ENCODE peak calls at places on chromosomes 2 and 18, in eight cellular contexts. S is fibroblast of mammary gland, J is astrocyte of the cerebellum, T is epithelial cell of proximal tubule, X is AG10803, K is left ventricle myocardium inferior, F is iPS DF 6.9, M is Peyer's patch. P is an unnamed sample.

GRCh38 chr2:165698621-165698946 is 95.5 kb downstream of the GALNT3 start:
- DNase-seq in T (no peak), F (peak), X (peak), S (peak), M (peak), K (no peak), J (peak), P (peak)

GRCh38 chr2:240460781-240461431 is 25.4 kb downstream of the GPC1 start:
- DNase-seq in M (no peak), K (peak), T (no peak), S (no peak), F (no peak), J (no peak), X (no peak), P (no peak)

GRCh38 chr2:128261245-128262128 is 57.2 kb downstream of the HS6ST1 start:
- DNase-seq in X (no peak), K (no peak), F (no peak), J (no peak), M (no peak), S (no peak), T (no peak), P (no peak)

GRCh38 chr18:10139783-10140410 is 226.1 kb downstream of the VAPA start:
- DNase-seq in K (no peak), J (no peak), T (no peak), F (no peak), X (peak), S (peak), M (no peak), P (peak)

GRCh38 chr18:644395-645004 is 13.0 kb upstream of the TYMS start:
- DNase-seq in J (no peak), F (no peak), K (no peak), M (no peak), S (no peak), T (no peak), X (no peak), P (no peak)

GRCh38 chr2:174217883-174218282 is 30.4 kb downstream of the OLA1 start:
- DNase-seq in F (no peak), M (no peak), J (no peak), K (no peak), X (no peak), S (no peak), T (no peak), P (no peak)

GRCh38 chr2:96527990-96528679 is 8.4 kb upstream of the ARID5A start:
- DNase-seq in X (no peak), K (peak), T (no peak), J (no peak), M (peak), F (no peak), S (peak), P (no peak)

GRCh38 chr2:203586696-203587095 is 51.6 kb upstream of the RAPH1 start:
- DNase-seq in S (no peak), J (no peak), X (peak), K (no peak), T (no peak), F (no peak), M (no peak), P (peak)

GRCh38 chr2:28390857-28391563 is 1.6 kb upstream of the FOSL2 start:
- DNase-seq in S (no peak), X (peak), F (no peak), K (peak), T (no peak), M (peak), J (no peak), P (peak)

GRCh38 chr2:61816480-61817355 is 37.1 kb downstream of the FAM161A start:
- DNase-seq in M (no peak), X (no peak), S (no peak), T (no peak), K (peak), J (no peak), F (no peak), P (no peak)

GRCh38 chr18:42328931-42329330 is 373.9 kb downstream of the PIK3C3 start:
- DNase-seq in M (no peak), J (no peak), T (no peak), K (no peak), X (no peak), F (no peak), S (no peak), P (no peak)

GRCh38 chr2:100416939-100417744 is at the start of gene CHST10:
- DNase-seq in T (no peak), J (no peak), X (peak), F (peak), S (peak), K (peak), M (peak), P (peak)

GRCh38 chr18:14747513-14748474 is at the start of gene ANKRD30B:
- DNase-seq in K (no peak), T (no peak), X (no peak), M (no peak), F (no peak), S (no peak), J (no peak), P (no peak)

GRCh38 chr2:111667542-111668273 is 216.3 kb downstream of the ANAPC1 start:
- DNase-seq in T (peak), J (no peak), F (no peak), M (no peak), K (no peak), S (peak), X (peak), P (peak)

GRCh38 chr2:201344663-201345366 is 12.3 kb downstream of the FLACC1 start:
- DNase-seq in X (no peak), T (no peak), S (no peak), K (no peak), J (no peak), F (no peak), M (no peak), P (peak)

GRCh38 chr2:238141541-238142318 is 3.3 kb downstream of the KLHL30 start:
- DNase-seq in T (no peak), S (no peak), X (peak), K (peak), F (no peak), J (no peak), M (peak), P (peak)

GRCh38 chr2:120403261-120403660 is 57.3 kb downstream of the INHBB start:
- DNase-seq in S (no peak), T (no peak), F (no peak), M (no peak), K (no peak), J (no peak), X (no peak), P (no peak)

GRCh38 chr2:3244486-3244885 is 133.1 kb downstream of the EIPR1 start:
- DNase-seq in X (no peak), S (no peak), K (no peak), M (no peak), F (no peak), T (no peak), J (no peak), P (no peak)

GRCh38 chr2:3243804-3244203 is 133.8 kb downstream of the EIPR1 start:
- DNase-seq in X (no peak), K (no peak), S (no peak), M (no peak), T (no peak), J (no peak), F (no peak), P (no peak)

GRCh38 chr2:3238951-3239841 is 138.4 kb downstream of the EIPR1 start:
- DNase-seq in F (no peak), S (no peak), X (no peak), M (no peak), J (no peak), T (no peak), K (no peak), P (no peak)

GRCh38 chr2:3242747-3243369 is 134.8 kb downstream of the EIPR1 start:
- DNase-seq in X (peak), J (no peak), S (peak), T (no peak), M (peak), K (no peak), F (no peak), P (no peak)

GRCh38 chr2:3241971-3242746 is 135.5 kb downstream of the EIPR1 start:
- DNase-seq in F (no peak), J (no peak), X (no peak), T (no peak), S (no peak), M (no peak), K (no peak), P (no peak)
- H3K4me3 ChIP-seq in F (no peak), J (no peak), X (no peak), T (no peak), S (no peak), M (no peak), K (no peak), P (no peak)

DNA sequence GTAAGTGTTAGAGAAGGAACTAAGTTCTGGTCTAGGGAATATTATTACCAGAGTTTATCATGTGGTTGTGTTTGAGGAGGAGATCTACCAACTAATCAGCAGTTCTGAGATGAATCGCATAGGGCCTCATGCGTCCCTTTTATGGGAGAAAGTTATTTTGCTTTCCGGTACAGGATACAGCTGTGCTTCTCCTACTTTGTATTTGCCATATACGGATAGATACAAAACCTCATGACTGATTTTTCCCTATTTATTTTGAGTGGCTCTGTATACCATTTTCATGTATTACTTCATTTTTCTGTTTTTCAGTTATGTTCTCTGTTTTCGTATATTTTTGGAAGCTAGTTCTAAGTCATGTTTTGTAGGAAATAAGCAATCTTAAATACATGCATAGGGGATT is 66.8 kb downstream of the ACSL3 start:
- DNase-seq in M (no peak), T (no peak), J (no peak), X (no peak), F (no peak), K (no peak), S (no peak), P (no peak)
- H3K4me3 ChIP-seq in M (no peak), T (no peak), J (no peak), X (no peak), F (no peak), K (no peak), S (no peak), P (no peak)

GRCh38 chr18:37253424-37254255 is 312.0 kb downstream of the CELF4 start:
- DNase-seq in X (no peak), T (no peak), F (no peak), J (no peak), S (no peak), K (no peak), M (no peak), P (peak)
- H3K4me3 ChIP-seq in X (no peak), T (peak), F (peak), J (peak), S (no peak), K (peak), M (peak), P (peak)

GRCh38 chr2:205637037-205637602 is 45.2 kb upstream of the NRP2 start:
- DNase-seq in S (peak), J (no peak), T (no peak), M (no peak), X (peak), K (no peak), F (no peak), P (no peak)

GRCh38 chr2:205633994-205634393 is 48.3 kb upstream of the NRP2 start:
- DNase-seq in M (no peak), X (peak), F (no peak), S (peak), T (no peak), J (no peak), K (no peak), P (peak)

GRCh38 chr2:205637779-205638503 is 44.4 kb upstream of the NRP2 start:
- DNase-seq in F (no peak), T (no peak), J (no peak), K (no peak), X (no peak), S (no peak), M (no peak), P (peak)

GRCh38 chr2:205640713-205641112 is 41.6 kb upstream of the NRP2 start:
- DNase-seq in S (no peak), M (no peak), X (no peak), F (no peak), T (no peak), K (no peak), J (no peak), P (no peak)

DNA sequence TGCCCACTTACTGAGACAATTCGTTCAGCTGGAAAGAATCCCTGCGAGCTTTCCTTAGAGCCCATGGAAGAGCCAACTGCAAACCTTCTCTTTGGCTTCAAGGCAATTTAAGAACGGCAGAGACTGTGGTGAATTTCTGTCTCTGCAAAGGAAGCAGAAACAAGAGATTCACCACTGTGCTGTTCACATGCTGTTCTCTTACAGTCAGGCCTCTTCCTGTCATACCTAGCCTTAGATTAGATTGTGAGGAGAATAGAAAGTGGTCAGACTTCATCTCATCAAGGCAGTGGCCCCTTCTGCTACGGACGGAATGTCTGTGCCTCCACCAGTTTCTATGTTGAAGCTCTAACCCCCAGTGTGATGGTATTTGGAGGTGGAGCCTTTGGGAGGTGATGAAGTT is 45.8 kb upstream of the NRP2 start:
- DNase-seq in J (no peak), M (no peak), K (no peak), S (no peak), X (no peak), T (no peak), F (no peak), P (no peak)
- H3K4me3 ChIP-seq in J (no peak), M (no peak), K (no peak), S (no peak), X (no peak), T (no peak), F (no peak), P (no peak)

GRCh38 chr2:94994914-94995236 is 30.6 kb upstream of the MAL start:
- DNase-seq in K (no peak), S (no peak), T (no peak), M (peak), X (no peak), J (no peak), F (no peak), P (no peak)
- H3K4me3 ChIP-seq in K (no peak), S (no peak), T (no peak), M (no peak), X (no peak), J (no peak), F (no peak), P (no peak)

GRCh38 chr2:241638940-241639339 is 1.4 kb downstream of the ATG4B start:
- DNase-seq in T (no peak), X (no peak), M (no peak), J (no peak), S (no peak), K (no peak), F (no peak), P (no peak)
- H3K4me3 ChIP-seq in T (peak), X (peak), M (peak), J (peak), S (no peak), K (peak), F (no peak), P (peak)

GRCh38 chr2:43084699-43085091 is 141.7 kb downstream of the ZFP36L2 start:
- DNase-seq in F (no peak), T (no peak), M (no peak), X (peak), K (peak), J (peak), S (peak), P (peak)
- H3K4me3 ChIP-seq in F (no peak), T (no peak), M (no peak), X (no peak), K (no peak), J (no peak), S (no peak), P (no peak)

P was measured in epithelial cell of esophagus.